ENCODE peak calls at places on chromosomes 2 and 18, in eight cellular contexts. One of them, this sample, is unnamed.

GRCh38 chr2:237858294-237859081 is 935 bp upstream of the RAMP1 start:
- DNase-seq in sigmoid colon: peak
- DNase-seq in lower leg skin: peak
- DNase-seq in tibial nerve: peak
- DNase-seq in heart left ventricle: peak
- DNase-seq in transverse colon: peak
- DNase-seq in right lobe of liver: peak
- DNase-seq in Peyer's patch: peak
- DNase-seq in this sample: no peak

GRCh38 chr18:23718731-23719130 is 29.5 kb downstream of the LAMA3 start:
- DNase-seq in tibial nerve: no peak
- DNase-seq in Peyer's patch: no peak
- DNase-seq in lower leg skin: no peak
- DNase-seq in sigmoid colon: no peak
- DNase-seq in right lobe of liver: no peak
- DNase-seq in transverse colon: no peak
- DNase-seq in heart left ventricle: no peak
- DNase-seq in this sample: no peak

GRCh38 chr2:227322530-227323190 is 2.4 kb upstream of the MFF start:
- DNase-seq in transverse colon: no peak
- DNase-seq in tibial nerve: no peak
- DNase-seq in heart left ventricle: no peak
- DNase-seq in Peyer's patch: no peak
- DNase-seq in sigmoid colon: no peak
- DNase-seq in right lobe of liver: no peak
- DNase-seq in lower leg skin: no peak
- DNase-seq in this sample: no peak

GRCh38 chr2:165313448-165313847 is 74.2 kb downstream of the SCN2A start:
- DNase-seq in Peyer's patch: no peak
- DNase-seq in right lobe of liver: no peak
- DNase-seq in lower leg skin: no peak
- DNase-seq in sigmoid colon: no peak
- DNase-seq in transverse colon: no peak
- DNase-seq in tibial nerve: no peak
- DNase-seq in heart left ventricle: no peak
- DNase-seq in this sample: no peak

GRCh38 chr2:236899945-236900640 is 185.6 kb upstream of the COPS8 start:
- DNase-seq in right lobe of liver: no peak
- DNase-seq in heart left ventricle: no peak
- DNase-seq in sigmoid colon: no peak
- DNase-seq in Peyer's patch: no peak
- DNase-seq in lower leg skin: peak
- DNase-seq in tibial nerve: no peak
- DNase-seq in transverse colon: no peak
- DNase-seq in this sample: no peak

GRCh38 chr18:24470805-24471204 is 10.4 kb downstream of the HRH4 start:
- DNase-seq in lower leg skin: no peak
- DNase-seq in heart left ventricle: no peak
- DNase-seq in tibial nerve: no peak
- DNase-seq in Peyer's patch: no peak
- DNase-seq in sigmoid colon: no peak
- DNase-seq in transverse colon: no peak
- DNase-seq in right lobe of liver: no peak
- DNase-seq in this sample: no peak

GRCh38 chr18:79329786-79330185 is 65.9 kb upstream of the NFATC1 start:
- DNase-seq in lower leg skin: no peak
- DNase-seq in tibial nerve: no peak
- DNase-seq in Peyer's patch: no peak
- DNase-seq in transverse colon: no peak
- DNase-seq in heart left ventricle: no peak
- DNase-seq in right lobe of liver: no peak
- DNase-seq in sigmoid colon: no peak
- DNase-seq in this sample: no peak

GRCh38 chr2:48249631-48250473 is 280.1 kb upstream of the STON1 start:
- DNase-seq in tibial nerve: no peak
- DNase-seq in Peyer's patch: no peak
- DNase-seq in sigmoid colon: no peak
- DNase-seq in right lobe of liver: peak
- DNase-seq in transverse colon: no peak
- DNase-seq in heart left ventricle: no peak
- DNase-seq in lower leg skin: no peak
- DNase-seq in this sample: no peak

GRCh38 chr18:56309104-56309503 is 329.3 kb downstream of the TXNL1 start:
- DNase-seq in lower leg skin: no peak
- DNase-seq in tibial nerve: no peak
- DNase-seq in transverse colon: no peak
- DNase-seq in sigmoid colon: no peak
- DNase-seq in heart left ventricle: no peak
- DNase-seq in right lobe of liver: no peak
- DNase-seq in Peyer's patch: no peak
- DNase-seq in this sample: no peak

GRCh38 chr2:44470151-44470550 is 108.4 kb downstream of the CAMKMT start:
- DNase-seq in lower leg skin: no peak
- DNase-seq in heart left ventricle: no peak
- DNase-seq in transverse colon: no peak
- DNase-seq in tibial nerve: no peak
- DNase-seq in Peyer's patch: no peak
- DNase-seq in sigmoid colon: no peak
- DNase-seq in right lobe of liver: no peak
- DNase-seq in this sample: no peak

GRCh38 chr18:3140342-3140741 is 79.4 kb downstream of the MYOM1 start:
- DNase-seq in heart left ventricle: no peak
- DNase-seq in tibial nerve: no peak
- DNase-seq in sigmoid colon: no peak
- DNase-seq in lower leg skin: no peak
- DNase-seq in transverse colon: no peak
- DNase-seq in right lobe of liver: no peak
- DNase-seq in Peyer's patch: no peak
- DNase-seq in this sample: no peak

GRCh38 chr2:139067072-139067471 is 286.9 kb upstream of the NXPH2 start:
- DNase-seq in heart left ventricle: no peak
- DNase-seq in Peyer's patch: no peak
- DNase-seq in right lobe of liver: no peak
- DNase-seq in tibial nerve: no peak
- DNase-seq in lower leg skin: no peak
- DNase-seq in sigmoid colon: no peak
- DNase-seq in transverse colon: no peak
- DNase-seq in this sample: no peak

DNA sequence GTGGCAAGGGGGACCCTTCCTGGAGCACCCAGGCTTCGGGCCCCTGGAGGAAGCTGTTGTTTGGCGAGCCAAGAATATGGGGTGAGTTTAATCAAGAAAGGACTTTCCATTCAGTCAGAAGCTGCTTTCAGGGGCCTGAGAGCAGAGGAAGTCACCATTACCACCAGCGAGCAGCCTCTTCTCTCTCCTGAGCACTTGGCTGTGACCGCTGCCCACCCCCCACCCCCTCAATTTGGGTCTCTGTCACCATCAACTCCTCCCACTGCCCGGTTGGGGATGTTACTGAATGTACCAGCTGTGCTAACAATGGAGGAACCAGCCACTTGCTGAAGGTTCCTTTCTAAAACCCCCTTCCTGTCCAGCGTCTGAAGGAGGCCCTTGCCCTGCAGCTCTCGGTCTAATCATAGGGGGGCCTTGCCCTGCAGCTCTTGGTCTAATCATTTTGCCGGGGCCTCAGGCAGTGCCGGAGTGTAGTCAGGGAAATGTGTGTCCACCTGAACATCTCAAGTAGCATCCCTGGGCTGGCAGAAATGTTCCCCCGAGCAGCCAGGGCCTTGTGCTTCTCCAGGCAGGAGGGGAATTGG is 957 bp downstream of the INPP5D start:
- DNase-seq in sigmoid colon: peak
- DNase-seq in tibial nerve: no peak
- DNase-seq in heart left ventricle: no peak
- DNase-seq in Peyer's patch: peak
- DNase-seq in right lobe of liver: no peak
- DNase-seq in transverse colon: no peak
- DNase-seq in lower leg skin: no peak
- DNase-seq in this sample: no peak
- TF ChIP-seq POLR2A in sigmoid colon: no peak
- TF ChIP-seq POLR2A in tibial nerve: no peak
- TF ChIP-seq POLR2A in heart left ventricle: no peak
- TF ChIP-seq POLR2A in Peyer's patch: no peak
- TF ChIP-seq POLR2A in right lobe of liver: no peak
- TF ChIP-seq POLR2A in transverse colon: peak
- TF ChIP-seq POLR2A in lower leg skin: no peak
- TF ChIP-seq POLR2A in this sample: peak

GRCh38 chr2:218244665-218245064 is 16.1 kb upstream of the GPBAR1 start:
- DNase-seq in transverse colon: no peak
- DNase-seq in lower leg skin: no peak
- DNase-seq in tibial nerve: no peak
- DNase-seq in sigmoid colon: no peak
- DNase-seq in heart left ventricle: no peak
- DNase-seq in Peyer's patch: no peak
- DNase-seq in right lobe of liver: no peak
- DNase-seq in this sample: no peak

GRCh38 chr2:218244204-218244603 is 16.6 kb upstream of the GPBAR1 start:
- DNase-seq in heart left ventricle: no peak
- DNase-seq in lower leg skin: no peak
- DNase-seq in tibial nerve: no peak
- DNase-seq in Peyer's patch: no peak
- DNase-seq in right lobe of liver: no peak
- DNase-seq in transverse colon: no peak
- DNase-seq in sigmoid colon: no peak
- DNase-seq in this sample: no peak

GRCh38 chr2:218249686-218250085 is 11.1 kb upstream of the GPBAR1 start:
- DNase-seq in lower leg skin: no peak
- DNase-seq in sigmoid colon: peak
- DNase-seq in tibial nerve: no peak
- DNase-seq in Peyer's patch: no peak
- DNase-seq in transverse colon: no peak
- DNase-seq in heart left ventricle: no peak
- DNase-seq in right lobe of liver: no peak
- DNase-seq in this sample: no peak

DNA sequence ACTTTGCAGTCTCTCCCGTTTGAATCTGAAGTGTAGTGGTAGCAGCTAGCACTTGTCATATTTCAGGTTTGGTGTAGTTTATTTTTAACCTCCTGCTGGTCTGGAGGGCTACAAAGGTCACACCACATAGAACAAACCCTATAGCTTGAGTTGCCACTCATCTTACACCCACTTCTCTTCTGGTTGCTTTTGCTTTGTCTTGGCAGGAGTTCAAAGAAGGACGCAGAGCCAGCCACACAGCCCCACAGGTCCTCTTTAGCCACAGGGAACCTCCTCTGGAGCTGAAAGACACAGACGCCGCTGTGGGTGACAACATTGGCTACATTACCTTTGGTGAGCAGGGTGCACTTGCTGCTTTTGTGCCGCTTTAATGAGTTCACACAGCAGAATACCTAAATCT is 15.6 kb upstream of the GPBAR1 start:
- DNase-seq in sigmoid colon: no peak
- DNase-seq in tibial nerve: no peak
- DNase-seq in transverse colon: no peak
- DNase-seq in heart left ventricle: no peak
- DNase-seq in right lobe of liver: no peak
- DNase-seq in lower leg skin: no peak
- DNase-seq in Peyer's patch: no peak
- DNase-seq in this sample: no peak
- TF ChIP-seq POLR2A in sigmoid colon: no peak
- TF ChIP-seq POLR2A in tibial nerve: no peak
- TF ChIP-seq POLR2A in transverse colon: no peak
- TF ChIP-seq POLR2A in heart left ventricle: no peak
- TF ChIP-seq POLR2A in right lobe of liver: no peak
- TF ChIP-seq POLR2A in lower leg skin: no peak
- TF ChIP-seq POLR2A in Peyer's patch: no peak
- TF ChIP-seq POLR2A in this sample: no peak

GRCh38 chr2:31704561-31705212 is 123.9 kb upstream of the SRD5A2 start:
- DNase-seq in transverse colon: no peak
- DNase-seq in right lobe of liver: peak
- DNase-seq in Peyer's patch: no peak
- DNase-seq in sigmoid colon: no peak
- DNase-seq in tibial nerve: no peak
- DNase-seq in heart left ventricle: no peak
- DNase-seq in lower leg skin: no peak
- DNase-seq in this sample: no peak

GRCh38 chr2:31707992-31708391 is 127.3 kb upstream of the SRD5A2 start:
- DNase-seq in heart left ventricle: no peak
- DNase-seq in lower leg skin: no peak
- DNase-seq in tibial nerve: no peak
- DNase-seq in right lobe of liver: peak
- DNase-seq in transverse colon: no peak
- DNase-seq in sigmoid colon: no peak
- DNase-seq in Peyer's patch: no peak
- DNase-seq in this sample: no peak

DNA sequence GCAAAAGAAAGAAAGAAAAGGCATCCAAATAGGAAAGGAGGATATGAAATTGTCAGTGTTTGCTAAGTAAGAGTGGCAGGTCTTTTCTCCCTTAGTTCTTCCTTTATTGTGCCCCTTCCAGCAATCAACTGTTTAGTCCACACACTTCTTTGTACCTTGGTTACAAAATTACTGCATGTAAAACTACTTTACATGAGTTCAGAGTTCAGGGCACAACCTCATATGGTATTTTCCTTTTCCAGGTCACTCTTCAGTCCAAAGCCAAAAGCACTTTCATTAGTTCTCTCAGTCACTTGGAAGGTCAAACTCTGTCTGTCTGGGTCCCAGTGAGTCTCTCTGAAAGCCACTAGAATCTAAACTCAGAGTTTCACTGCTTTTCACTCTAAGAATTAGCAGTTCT is 122.5 kb upstream of the SRD5A2 start:
- DNase-seq in Peyer's patch: no peak
- DNase-seq in sigmoid colon: no peak
- DNase-seq in transverse colon: no peak
- DNase-seq in right lobe of liver: no peak
- DNase-seq in lower leg skin: no peak
- DNase-seq in heart left ventricle: no peak
- DNase-seq in tibial nerve: no peak
- DNase-seq in this sample: no peak
- TF ChIP-seq POLR2A in Peyer's patch: no peak
- TF ChIP-seq POLR2A in sigmoid colon: no peak
- TF ChIP-seq POLR2A in transverse colon: no peak
- TF ChIP-seq POLR2A in right lobe of liver: no peak
- TF ChIP-seq POLR2A in lower leg skin: no peak
- TF ChIP-seq POLR2A in heart left ventricle: no peak
- TF ChIP-seq POLR2A in tibial nerve: no peak
- TF ChIP-seq POLR2A in this sample: no peak

DNA sequence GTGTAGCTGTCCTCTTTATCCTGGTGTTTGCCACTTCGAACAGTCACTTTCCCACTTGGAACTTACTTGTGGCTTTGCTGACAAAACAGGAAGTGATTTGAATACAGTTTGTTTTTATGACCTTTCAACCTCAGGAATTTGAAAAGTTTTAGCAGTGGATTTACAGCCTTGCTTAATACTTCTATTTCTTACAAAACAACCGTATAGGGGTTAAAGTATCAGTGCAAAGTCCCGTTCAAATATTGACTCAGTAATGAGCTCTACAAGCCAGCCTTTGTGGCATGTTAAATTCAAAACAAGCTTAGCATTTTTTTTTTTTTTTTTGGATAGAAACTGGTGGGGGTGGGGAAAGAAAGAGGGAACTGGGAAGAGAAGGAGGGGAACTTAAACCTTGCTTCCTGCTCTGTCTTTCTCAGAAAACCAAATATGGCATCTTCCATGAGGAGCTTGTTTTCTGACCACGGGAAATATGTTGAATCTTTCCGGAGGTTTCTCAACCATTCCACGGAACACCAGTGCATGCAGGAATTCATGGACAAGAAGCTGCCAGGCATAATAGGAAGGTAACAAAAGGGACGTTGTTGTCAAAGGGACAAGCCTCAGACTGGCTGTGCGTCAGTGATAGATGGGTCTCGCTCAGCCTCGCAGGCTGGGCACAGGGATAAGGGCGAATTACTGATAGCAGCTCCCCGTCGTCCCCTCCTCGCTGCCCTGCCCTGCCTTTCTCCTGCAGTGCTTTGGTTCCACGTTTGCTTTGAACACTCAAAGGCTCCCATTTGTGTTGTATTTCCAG is at the start of gene HNMT:
- DNase-seq in sigmoid colon: peak
- DNase-seq in lower leg skin: peak
- DNase-seq in transverse colon: peak
- DNase-seq in heart left ventricle: peak
- DNase-seq in Peyer's patch: no peak
- DNase-seq in tibial nerve: no peak
- DNase-seq in right lobe of liver: peak
- DNase-seq in this sample: no peak
- TF ChIP-seq POLR2A in sigmoid colon: no peak
- TF ChIP-seq POLR2A in lower leg skin: no peak
- TF ChIP-seq POLR2A in transverse colon: peak
- TF ChIP-seq POLR2A in heart left ventricle: no peak
- TF ChIP-seq POLR2A in Peyer's patch: no peak
- TF ChIP-seq POLR2A in tibial nerve: peak
- TF ChIP-seq POLR2A in right lobe of liver: peak
- TF ChIP-seq POLR2A in this sample: no peak

This sample was measured in esophagus squamous epithelium.